ENCODE peak calls at places on chromosomes 1 and 21, in seven cellular contexts. L is cardiac fibroblast, C is lower lobe of right lung, G is heart left ventricle, A is HFF-Myc, F is pancreas, P is AG04450. U is an unnamed sample.

GRCh38 chr1:101331794-101332193 is 95.0 kb downstream of the S1PR1 start:
- DNase-seq in L (no peak), C (no peak), G (no peak), A (no peak), F (no peak), P (no peak), U (no peak)

GRCh38 chr1:228902781-228903572 is 167.7 kb downstream of the RHOU start:
- DNase-seq in L (peak; percentile 98), C (peak; percentile 53), G (peak; percentile 72), A (peak; percentile 94), F (peak; percentile 91), P (peak; percentile 97), U (peak; percentile 86)

GRCh38 chr21:34912022-34912933 is 136.8 kb downstream of the RUNX1 start:
- DNase-seq in L (no peak), C (no peak), G (no peak), A (no peak), F (no peak), P (no peak), U (no peak)

GRCh38 chr21:42315296-42315891 is at the start of gene TFF3:
- DNase-seq in L (no peak), C (no peak), G (no peak), A (no peak), F (no peak), P (no peak), U (no peak)

GRCh38 chr1:215018555-215018954 is 64.0 kb upstream of the KCNK2 start:
- DNase-seq in L (peak; percentile 29), C (no peak), G (no peak), A (no peak), F (no peak), P (peak; percentile 60), U (no peak)

GRCh38 chr1:172429324-172430127 is 9.0 kb downstream of the C1orf105 start:
- DNase-seq in L (peak; percentile 85), C (no peak), G (no peak), A (peak; percentile 52), F (no peak), P (no peak), U (peak; percentile 56)

GRCh38 chr1:46183119-46183842 is 7.0 kb upstream of the P3R3URF start:
- DNase-seq in L (peak; percentile 97), C (peak; percentile 70), G (peak; percentile 83), A (peak; percentile 93), F (peak; percentile 93), P (peak; percentile 63), U (peak; percentile 87)

GRCh38 chr1:237166031-237166430 is 124.0 kb downstream of the RYR2 start:
- DNase-seq in L (no peak), C (no peak), G (no peak), A (no peak), F (no peak), P (no peak), U (no peak)

GRCh38 chr1:21034725-21035628 is 141.7 kb downstream of the EIF4G3 start:
- DNase-seq in L (no peak), C (peak; percentile 64), G (peak; percentile 85), A (no peak), F (no peak), P (no peak), U (no peak)

GRCh38 chr1:161227196-161227871 is 1.5 kb downstream of the TOMM40L start:
- DNase-seq in L (peak; percentile 85), C (peak; percentile 86), G (peak; percentile 89), A (peak; percentile 55), F (peak; percentile 87), P (no peak), U (peak; percentile 89)

GRCh38 chr1:167057297-167057688 is 32.9 kb downstream of the GPA33 start:
- DNase-seq in L (peak; percentile 35), C (no peak), G (peak; percentile 52), A (no peak), F (no peak), P (no peak), U (peak; percentile 75)

GRCh38 chr1:168320805-168321577 is 40.3 kb downstream of the TBX19 start:
- DNase-seq in L (peak; percentile 88), C (no peak), G (no peak), A (peak; percentile 60), F (no peak), P (peak; percentile 74), U (peak; percentile 51)

GRCh38 chr21:44303490-44303981 is 3.7 kb downstream of the PFKL start:
- DNase-seq in L (no peak), C (no peak), G (no peak), A (no peak), F (no peak), P (no peak), U (peak; percentile 67)

GRCh38 chr1:16125483-16125882 is 30.4 kb downstream of the EPHA2 start:
- DNase-seq in L (no peak), C (no peak), G (peak; percentile 6), A (no peak), F (no peak), P (no peak), U (no peak)

GRCh38 chr1:16124377-16125087 is 31.3 kb downstream of the EPHA2 start:
- DNase-seq in L (no peak), C (no peak), G (peak; percentile 31), A (no peak), F (no peak), P (no peak), U (no peak)

GRCh38 chr1:16126160-16126559 is 29.7 kb downstream of the EPHA2 start:
- DNase-seq in L (no peak), C (no peak), G (peak; percentile 13), A (no peak), F (no peak), P (no peak), U (no peak)

GRCh38 chr1:16126738-16127515 is 28.9 kb downstream of the EPHA2 start:
- DNase-seq in L (no peak), C (no peak), G (peak; percentile 44), A (no peak), F (no peak), P (no peak), U (no peak)

DNA sequence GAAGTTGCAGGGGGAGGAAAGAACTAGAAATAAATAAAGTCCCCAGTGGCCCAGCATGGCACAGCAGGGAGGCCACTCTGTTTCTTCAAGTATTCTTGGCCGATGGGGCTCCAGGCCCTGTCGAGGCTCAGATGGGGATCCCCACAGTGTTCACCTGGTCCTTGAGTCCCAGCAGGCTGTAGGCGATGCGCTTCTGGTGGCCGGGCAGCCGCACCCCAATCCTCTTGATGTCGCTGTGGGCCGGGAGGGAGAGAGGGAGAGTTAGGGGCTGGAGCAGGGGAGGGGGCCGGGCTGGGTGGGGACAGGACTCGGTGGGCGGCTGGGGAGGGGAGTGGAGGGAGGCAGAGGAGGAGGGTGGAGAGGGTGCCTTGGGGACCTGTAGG is 30.8 kb downstream of the EPHA2 start:
- DNase-seq in L (no peak), C (no peak), G (peak; percentile 14), A (no peak), F (no peak), P (no peak), U (no peak)
- TF ChIP-seq CTCF in L (no peak), C (no peak), G (no peak), A (no peak), F (no peak), P (no peak), U (no peak)

GRCh38 chr1:96772349-96772748 is 50.8 kb downstream of the PTBP2 start:
- DNase-seq in L (no peak), C (no peak), G (no peak), A (no peak), F (no peak), P (no peak), U (no peak)
- TF ChIP-seq CTCF in L (no peak), C (no peak), G (no peak), A (no peak), F (no peak), P (no peak), U (no peak)

GRCh38 chr1:27395441-27396195 is 3.2 kb downstream of the GPR3 start:
- DNase-seq in L (peak; percentile 79), C (peak; percentile 79), G (peak; percentile 69), A (peak; percentile 52), F (peak; percentile 80), P (no peak), U (peak; percentile 75)
- TF ChIP-seq CTCF in L (peak; percentile 92), C (peak; percentile 98), G (peak; percentile 90), A (peak; percentile 94), F (peak; percentile 96), P (peak; percentile 96), U (peak; percentile 81)

DNA sequence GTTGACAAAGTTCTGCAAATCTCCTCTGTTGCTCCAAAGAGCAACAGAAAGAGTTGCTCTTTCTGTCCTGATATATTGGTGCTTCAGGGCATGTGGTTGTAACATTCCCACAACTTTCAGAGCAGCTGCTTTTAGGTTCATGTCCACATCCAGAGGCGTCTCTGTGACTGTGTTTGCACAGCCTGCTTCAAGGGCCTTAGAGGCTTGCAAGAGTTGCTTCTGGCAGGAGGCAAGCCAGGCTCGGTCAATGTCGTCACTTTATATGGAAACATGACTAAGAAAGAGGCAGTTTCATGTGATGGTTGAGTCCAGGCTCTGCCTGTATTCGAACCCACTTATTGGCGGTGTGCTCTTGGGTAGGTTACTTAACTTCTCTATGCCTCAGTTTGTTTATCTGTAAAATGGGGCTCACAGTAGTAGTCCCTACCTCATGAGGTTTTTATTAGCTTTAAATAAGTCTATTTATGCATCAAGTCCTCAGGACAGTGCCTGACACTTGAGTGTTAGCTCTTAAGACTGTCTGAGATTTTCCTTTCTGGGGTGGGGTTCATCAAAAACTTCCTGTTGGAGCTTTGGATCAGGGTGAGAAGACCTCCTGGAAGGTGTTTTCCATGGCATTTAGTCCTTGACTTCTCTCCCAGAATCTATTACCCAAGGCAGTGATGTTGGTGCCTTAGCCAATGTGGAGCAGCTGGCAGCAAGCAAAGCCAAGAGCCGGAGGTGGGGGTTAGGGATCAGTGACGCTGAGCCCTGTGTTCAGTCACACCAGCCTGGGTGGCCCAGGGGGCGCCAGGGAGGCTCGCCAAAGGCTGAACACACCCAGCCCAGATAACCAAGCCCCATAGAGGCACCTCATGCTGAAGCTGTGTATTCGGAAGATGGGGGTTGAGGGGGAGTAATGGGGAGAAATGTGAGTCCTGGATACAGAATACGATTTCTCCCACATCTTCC is 18.9 kb downstream of the LHX4 start:
- DNase-seq in L (no peak), C (peak; percentile 37), G (no peak), A (no peak), F (no peak), P (no peak), U (peak; percentile 43)
- TF ChIP-seq CTCF in L (peak; percentile 8), C (no peak), G (no peak), A (peak; percentile 34), F (no peak), P (no peak), U (no peak)

GRCh38 chr1:150532860-150533259 is 16.3 kb upstream of the ADAMTSL4 start:
- DNase-seq in L (no peak), C (no peak), G (no peak), A (no peak), F (no peak), P (no peak), U (no peak)
- TF ChIP-seq CTCF in L (no peak), C (peak; percentile 26), G (peak; percentile 33), A (no peak), F (no peak), P (no peak), U (no peak)